ENCODE peak calls at places on chromosomes 1 and 21, in four cellular contexts. Z is pancreas, S is HCT116, K is PC-9. X is an unnamed sample.

GRCh38 chr1:230542054-230542453 is 100.2 kb upstream of the COG2 start:
- DNase-seq in Z (no peak), K (no peak), S (no peak), X (no peak)

GRCh38 chr1:11178021-11179015 is 10.8 kb upstream of the ANGPTL7 start:
- DNase-seq in K (no peak), Z (no peak), S (no peak), X (no peak)

GRCh38 chr1:56644064-56644940 is 812 bp upstream of the PRKAA2 start:
- DNase-seq in Z (no peak), K (peak; percentile 24), S (no peak), X (no peak)

GRCh38 chr1:54658164-54658913 is 16.8 kb downstream of the MROH7 start:
- DNase-seq in S (no peak), Z (no peak), K (no peak), X (no peak)

GRCh38 chr1:172699695-172700094 is 40.8 kb downstream of the FASLG start:
- DNase-seq in Z (no peak), S (no peak), K (no peak), X (no peak)

GRCh38 chr1:119674110-119674509 is 26.0 kb upstream of the ZNF697 start:
- DNase-seq in S (no peak), Z (no peak), K (peak; percentile 55), X (no peak)

GRCh38 chr1:62361426-62361825 is 42.2 kb upstream of the KANK4 start:
- DNase-seq in K (no peak), S (no peak), Z (no peak), X (no peak)

GRCh38 chr1:233730809-233731208 is 116.9 kb downstream of the KCNK1 start:
- DNase-seq in K (no peak), Z (no peak), S (no peak), X (no peak)

GRCh38 chr1:2192031-2192995 is 2.3 kb downstream of the FAAP20 start:
- DNase-seq in K (no peak), S (no peak), Z (no peak), X (no peak)

GRCh38 chr1:147072371-147073061 is 99.8 kb downstream of the PRKAB2 start:
- DNase-seq in K (no peak), Z (peak; percentile 57), S (no peak), X (no peak)

GRCh38 chr1:227885135-227885647 is 62.5 kb downstream of the WNT9A start:
- DNase-seq in S (no peak), K (no peak), Z (no peak), X (no peak)

GRCh38 chr1:240031414-240031813 is 60.3 kb upstream of the FMN2 start:
- DNase-seq in Z (no peak), S (no peak), K (no peak), X (no peak)

GRCh38 chr1:206002833-206003532 is at the start of gene RAB7B:
- DNase-seq in Z (no peak), K (no peak), S (no peak), X (peak; percentile 40)

GRCh38 chr21:15749868-15750174 is 20.0 kb downstream of the USP25 start:
- DNase-seq in S (no peak), K (no peak), Z (no peak), X (no peak)

GRCh38 chr1:14994841-14995437 is 158.6 kb upstream of the TMEM51 start:
- DNase-seq in Z (no peak), K (no peak), S (no peak), X (no peak)

GRCh38 chr1:150692720-150693119 is 4.2 kb downstream of the GOLPH3L start:
- DNase-seq in K (no peak), S (no peak), Z (no peak), X (no peak)

GRCh38 chr1:216815239-216815955 is 92.2 kb upstream of the ESRRG start:
- DNase-seq in K (no peak), S (no peak), Z (no peak), X (no peak)

GRCh38 chr1:239233626-239234025 is 152.7 kb upstream of the CHRM3 start:
- DNase-seq in K (no peak), Z (no peak), S (no peak), X (no peak)

GRCh38 chr21:35204850-35205564 is 155.9 kb upstream of the RUNX1 start:
- DNase-seq in S (no peak), K (no peak), Z (peak; percentile 73), X (peak; percentile 21)

GRCh38 chr1:44645466-44646244 is 28.6 kb downstream of the TMEM53 start:
- DNase-seq in K (no peak), S (no peak), Z (no peak), X (peak; percentile 38)

GRCh38 chr21:26909972-26910371 is 56.9 kb downstream of the ADAMTS5 start:
- DNase-seq in S (no peak), Z (no peak), K (no peak), X (no peak)

GRCh38 chr1:169486281-169486904 is 649 bp upstream of the SLC19A2 start:
- DNase-seq in S (no peak), Z (no peak), K (no peak), X (no peak)

GRCh38 chr1:169484107-169484506 is 1.6 kb downstream of the SLC19A2 start:
- DNase-seq in Z (no peak), K (no peak), S (no peak), X (no peak)

GRCh38 chr1:169484683-169485426 is 889 bp downstream of the SLC19A2 start:
- DNase-seq in Z (no peak), K (no peak), S (no peak), X (no peak)

GRCh38 chr1:169487153-169487552 is 1.4 kb upstream of the SLC19A2 start:
- DNase-seq in S (no peak), Z (no peak), K (no peak), X (no peak)

GRCh38 chr1:169485427-169486280 is at the start of gene SLC19A2:
- DNase-seq in K (peak; percentile 97), S (peak; percentile 97), Z (peak; percentile 100), X (peak; percentile 98)
- H3K4me1 ChIP-seq in K (peaks cover 38% of the 10 kb centered on the region), S (peaks cover 23% of the 10 kb centered on the region), Z (peaks cover 19% of the 10 kb centered on the region), X (peaks cover 32% of the 10 kb centered on the region)

GRCh38 chr1:41365772-41366427 is 4.7 kb downstream of the FOXO6 start:
- DNase-seq in Z (peak; percentile 60), S (no peak), K (peak; percentile 54), X (no peak)

GRCh38 chr1:41365320-41365633 is 4.0 kb downstream of the FOXO6 start:
- DNase-seq in Z (no peak), K (no peak), S (no peak), X (no peak)

GRCh38 chr1:41368384-41368783 is 7.2 kb downstream of the FOXO6 start:
- DNase-seq in S (no peak), Z (no peak), K (no peak), X (no peak)

GRCh38 chr1:41367102-41367537 is 5.9 kb downstream of the FOXO6 start:
- DNase-seq in K (no peak), S (no peak), Z (no peak), X (no peak)

GRCh38 chr1:41366428-41367101 is 5.3 kb downstream of the FOXO6 start:
- DNase-seq in S (no peak), K (peak; percentile 37), Z (peak; percentile 79), X (no peak)
- H3K4me3 ChIP-seq in S (no peak overlapping the region), K (peak overlapping the region; percentile 58), Z (peak overlapping the region; percentile 29), X (peak overlapping the region; percentile 74)

DNA sequence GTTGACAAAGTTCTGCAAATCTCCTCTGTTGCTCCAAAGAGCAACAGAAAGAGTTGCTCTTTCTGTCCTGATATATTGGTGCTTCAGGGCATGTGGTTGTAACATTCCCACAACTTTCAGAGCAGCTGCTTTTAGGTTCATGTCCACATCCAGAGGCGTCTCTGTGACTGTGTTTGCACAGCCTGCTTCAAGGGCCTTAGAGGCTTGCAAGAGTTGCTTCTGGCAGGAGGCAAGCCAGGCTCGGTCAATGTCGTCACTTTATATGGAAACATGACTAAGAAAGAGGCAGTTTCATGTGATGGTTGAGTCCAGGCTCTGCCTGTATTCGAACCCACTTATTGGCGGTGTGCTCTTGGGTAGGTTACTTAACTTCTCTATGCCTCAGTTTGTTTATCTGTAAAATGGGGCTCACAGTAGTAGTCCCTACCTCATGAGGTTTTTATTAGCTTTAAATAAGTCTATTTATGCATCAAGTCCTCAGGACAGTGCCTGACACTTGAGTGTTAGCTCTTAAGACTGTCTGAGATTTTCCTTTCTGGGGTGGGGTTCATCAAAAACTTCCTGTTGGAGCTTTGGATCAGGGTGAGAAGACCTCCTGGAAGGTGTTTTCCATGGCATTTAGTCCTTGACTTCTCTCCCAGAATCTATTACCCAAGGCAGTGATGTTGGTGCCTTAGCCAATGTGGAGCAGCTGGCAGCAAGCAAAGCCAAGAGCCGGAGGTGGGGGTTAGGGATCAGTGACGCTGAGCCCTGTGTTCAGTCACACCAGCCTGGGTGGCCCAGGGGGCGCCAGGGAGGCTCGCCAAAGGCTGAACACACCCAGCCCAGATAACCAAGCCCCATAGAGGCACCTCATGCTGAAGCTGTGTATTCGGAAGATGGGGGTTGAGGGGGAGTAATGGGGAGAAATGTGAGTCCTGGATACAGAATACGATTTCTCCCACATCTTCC is 18.9 kb downstream of the LHX4 start:
- DNase-seq in K (no peak), Z (peak; percentile 40), S (no peak), X (no peak)
- TF ChIP-seq CTCF in K (no peak), Z (no peak), S (peak; percentile 35), X (no peak)

GRCh38 chr1:12499574-12500245 is 118.3 kb downstream of the DHRS3 start:
- DNase-seq in Z (no peak), S (no peak), K (no peak), X (no peak)

GRCh38 chr1:12503709-12504108 is 114.3 kb downstream of the DHRS3 start:
- DNase-seq in S (no peak), K (no peak), Z (no peak), X (no peak)

GRCh38 chr1:12505176-12505575 is 112.8 kb downstream of the DHRS3 start:
- DNase-seq in S (no peak), K (no peak), Z (no peak), X (no peak)

GRCh38 chr1:12502300-12503109 is 115.5 kb downstream of the DHRS3 start:
- DNase-seq in Z (no peak), S (no peak), K (no peak), X (no peak)

GRCh38 chr1:12501661-12502060 is 116.3 kb downstream of the DHRS3 start:
- DNase-seq in Z (no peak), K (no peak), S (no peak), X (no peak)
- H3K4me1 ChIP-seq in Z (peaks cover 11% of the 10 kb centered on the region), K (no peaks in the 10 kb centered on the region), S (peaks cover 28% of the 10 kb centered on the region), X (peaks cover 15% of the 10 kb centered on the region)

GRCh38 chr1:1122078-1122811 is 6.4 kb upstream of the C1orf159 start:
- DNase-seq in K (peak; percentile 82), S (peak; percentile 21), Z (peak; percentile 95), X (peak; percentile 27)
- H3K4me3 ChIP-seq in K (peak overlapping the region; percentile 29), S (peak overlapping the region; percentile 35), Z (no peak overlapping the region), X (peak overlapping the region; percentile 62)

GRCh38 chr1:186987769-186988168 is 159.0 kb downstream of the PLA2G4A start:
- DNase-seq in Z (no peak), S (no peak), K (no peak), X (no peak)
- TF ChIP-seq CTCF in Z (no peak), S (peak; percentile 34), K (no peak), X (no peak)